ENCODE peak calls at places on chromosomes 11 and 22, in eight cellular contexts. One of them, this sample, is unnamed.

GRCh38 chr11:554428-554823 is 6.1 kb downstream of the LMNTD2 start:
- DNase-seq in endothelial cell: no peak
- DNase-seq in C1 segment of cervical spinal cord: no peak
- DNase-seq in effector CD4-positive, alpha-beta T cell: no peak
- DNase-seq in stimulated activated CD8-positive, alpha-beta memory T cell treated with anti-CD3 and anti-CD28 coated beads, Interleukin-15, amount 100 ng/mL, for 1 hour: no peak
- DNase-seq in activated T-helper 1 cell treated with Interleukin-2 at 50 U/mL for 16 hours: no peak
- DNase-seq in T-helper 1 cell: no peak
- DNase-seq in NCI-H345: no peak
- DNase-seq in this sample: no peak

GRCh38 chr11:8338138-8338537 is 74.5 kb upstream of the LMO1 start:
- DNase-seq in endothelial cell: peak; percentile 83
- DNase-seq in T-helper 1 cell: peak; percentile 7
- DNase-seq in NCI-H345: peak; percentile 21
- DNase-seq in activated T-helper 1 cell treated with Interleukin-2 at 50 U/mL for 16 hours: no peak
- DNase-seq in C1 segment of cervical spinal cord: peak; percentile 16
- DNase-seq in stimulated activated CD8-positive, alpha-beta memory T cell treated with anti-CD3 and anti-CD28 coated beads, Interleukin-15, amount 100 ng/mL, for 1 hour: no peak
- DNase-seq in effector CD4-positive, alpha-beta T cell: no peak
- DNase-seq in this sample: no peak

GRCh38 chr11:65822760-65823528 is 10.8 kb upstream of the SNX32 start:
- DNase-seq in endothelial cell: no peak
- DNase-seq in NCI-H345: no peak
- DNase-seq in C1 segment of cervical spinal cord: no peak
- DNase-seq in stimulated activated CD8-positive, alpha-beta memory T cell treated with anti-CD3 and anti-CD28 coated beads, Interleukin-15, amount 100 ng/mL, for 1 hour: no peak
- DNase-seq in effector CD4-positive, alpha-beta T cell: no peak
- DNase-seq in activated T-helper 1 cell treated with Interleukin-2 at 50 U/mL for 16 hours: no peak
- DNase-seq in T-helper 1 cell: no peak
- DNase-seq in this sample: no peak

GRCh38 chr11:19864141-19865120 is 151.8 kb downstream of the NAV2 start:
- DNase-seq in C1 segment of cervical spinal cord: no peak
- DNase-seq in endothelial cell: no peak
- DNase-seq in activated T-helper 1 cell treated with Interleukin-2 at 50 U/mL for 16 hours: no peak
- DNase-seq in T-helper 1 cell: no peak
- DNase-seq in effector CD4-positive, alpha-beta T cell: no peak
- DNase-seq in stimulated activated CD8-positive, alpha-beta memory T cell treated with anti-CD3 and anti-CD28 coated beads, Interleukin-15, amount 100 ng/mL, for 1 hour: no peak
- DNase-seq in NCI-H345: no peak
- DNase-seq in this sample: no peak

GRCh38 chr11:121368504-121368903 is 75.9 kb downstream of the SC5D start:
- DNase-seq in effector CD4-positive, alpha-beta T cell: no peak
- DNase-seq in T-helper 1 cell: no peak
- DNase-seq in endothelial cell: no peak
- DNase-seq in stimulated activated CD8-positive, alpha-beta memory T cell treated with anti-CD3 and anti-CD28 coated beads, Interleukin-15, amount 100 ng/mL, for 1 hour: no peak
- DNase-seq in NCI-H345: no peak
- DNase-seq in C1 segment of cervical spinal cord: no peak
- DNase-seq in activated T-helper 1 cell treated with Interleukin-2 at 50 U/mL for 16 hours: no peak
- DNase-seq in this sample: no peak

GRCh38 chr11:74276581-74276980 is 34.9 kb downstream of the P4HA3 start:
- DNase-seq in stimulated activated CD8-positive, alpha-beta memory T cell treated with anti-CD3 and anti-CD28 coated beads, Interleukin-15, amount 100 ng/mL, for 1 hour: no peak
- DNase-seq in T-helper 1 cell: no peak
- DNase-seq in NCI-H345: no peak
- DNase-seq in C1 segment of cervical spinal cord: no peak
- DNase-seq in endothelial cell: no peak
- DNase-seq in activated T-helper 1 cell treated with Interleukin-2 at 50 U/mL for 16 hours: no peak
- DNase-seq in effector CD4-positive, alpha-beta T cell: no peak
- DNase-seq in this sample: no peak

GRCh38 chr11:76628408-76628947 is 42.1 kb downstream of the LRRC32 start:
- DNase-seq in effector CD4-positive, alpha-beta T cell: no peak
- DNase-seq in endothelial cell: no peak
- DNase-seq in T-helper 1 cell: no peak
- DNase-seq in activated T-helper 1 cell treated with Interleukin-2 at 50 U/mL for 16 hours: no peak
- DNase-seq in C1 segment of cervical spinal cord: no peak
- DNase-seq in stimulated activated CD8-positive, alpha-beta memory T cell treated with anti-CD3 and anti-CD28 coated beads, Interleukin-15, amount 100 ng/mL, for 1 hour: no peak
- DNase-seq in NCI-H345: no peak
- DNase-seq in this sample: no peak

GRCh38 chr22:42519544-42520237 is at the start of gene RRP7A:
- DNase-seq in activated T-helper 1 cell treated with Interleukin-2 at 50 U/mL for 16 hours: peak; percentile 79
- DNase-seq in NCI-H345: peak; percentile 65
- DNase-seq in T-helper 1 cell: peak; percentile 83
- DNase-seq in effector CD4-positive, alpha-beta T cell: peak; percentile 80
- DNase-seq in C1 segment of cervical spinal cord: peak; percentile 70
- DNase-seq in endothelial cell: peak; percentile 83
- DNase-seq in stimulated activated CD8-positive, alpha-beta memory T cell treated with anti-CD3 and anti-CD28 coated beads, Interleukin-15, amount 100 ng/mL, for 1 hour: peak; percentile 57
- DNase-seq in this sample: peak; percentile 89

GRCh38 chr22:47377926-47378560 is 615.6 kb downstream of the TBC1D22A start:
- DNase-seq in activated T-helper 1 cell treated with Interleukin-2 at 50 U/mL for 16 hours: no peak
- DNase-seq in effector CD4-positive, alpha-beta T cell: no peak
- DNase-seq in T-helper 1 cell: no peak
- DNase-seq in C1 segment of cervical spinal cord: no peak
- DNase-seq in endothelial cell: no peak
- DNase-seq in NCI-H345: peak; percentile 16
- DNase-seq in stimulated activated CD8-positive, alpha-beta memory T cell treated with anti-CD3 and anti-CD28 coated beads, Interleukin-15, amount 100 ng/mL, for 1 hour: no peak
- DNase-seq in this sample: no peak

GRCh38 chr11:122733301-122733686 is 77.8 kb downstream of the UBASH3B start:
- DNase-seq in NCI-H345: peak; percentile 94
- DNase-seq in T-helper 1 cell: no peak
- DNase-seq in stimulated activated CD8-positive, alpha-beta memory T cell treated with anti-CD3 and anti-CD28 coated beads, Interleukin-15, amount 100 ng/mL, for 1 hour: no peak
- DNase-seq in endothelial cell: no peak
- DNase-seq in C1 segment of cervical spinal cord: no peak
- DNase-seq in effector CD4-positive, alpha-beta T cell: no peak
- DNase-seq in activated T-helper 1 cell treated with Interleukin-2 at 50 U/mL for 16 hours: no peak
- DNase-seq in this sample: no peak

GRCh38 chr11:122115520-122116343 is at the start of gene BLID:
- DNase-seq in T-helper 1 cell: no peak
- DNase-seq in activated T-helper 1 cell treated with Interleukin-2 at 50 U/mL for 16 hours: no peak
- DNase-seq in effector CD4-positive, alpha-beta T cell: no peak
- DNase-seq in C1 segment of cervical spinal cord: peak; percentile 26
- DNase-seq in stimulated activated CD8-positive, alpha-beta memory T cell treated with anti-CD3 and anti-CD28 coated beads, Interleukin-15, amount 100 ng/mL, for 1 hour: no peak
- DNase-seq in NCI-H345: no peak
- DNase-seq in endothelial cell: peak; percentile 77
- DNase-seq in this sample: no peak

GRCh38 chr22:37371491-37371890 is 55.8 kb downstream of the ELFN2 start:
- DNase-seq in stimulated activated CD8-positive, alpha-beta memory T cell treated with anti-CD3 and anti-CD28 coated beads, Interleukin-15, amount 100 ng/mL, for 1 hour: no peak
- DNase-seq in T-helper 1 cell: no peak
- DNase-seq in effector CD4-positive, alpha-beta T cell: no peak
- DNase-seq in NCI-H345: no peak
- DNase-seq in endothelial cell: no peak
- DNase-seq in activated T-helper 1 cell treated with Interleukin-2 at 50 U/mL for 16 hours: no peak
- DNase-seq in C1 segment of cervical spinal cord: no peak
- DNase-seq in this sample: no peak

GRCh38 chr11:35842958-35843357 is 100.9 kb upstream of the LDLRAD3 start:
- DNase-seq in T-helper 1 cell: no peak
- DNase-seq in NCI-H345: no peak
- DNase-seq in stimulated activated CD8-positive, alpha-beta memory T cell treated with anti-CD3 and anti-CD28 coated beads, Interleukin-15, amount 100 ng/mL, for 1 hour: no peak
- DNase-seq in activated T-helper 1 cell treated with Interleukin-2 at 50 U/mL for 16 hours: no peak
- DNase-seq in endothelial cell: no peak
- DNase-seq in effector CD4-positive, alpha-beta T cell: no peak
- DNase-seq in C1 segment of cervical spinal cord: no peak
- DNase-seq in this sample: no peak

GRCh38 chr11:77467993-77468392 is 5.9 kb downstream of the PAK1 start:
- DNase-seq in effector CD4-positive, alpha-beta T cell: no peak
- DNase-seq in stimulated activated CD8-positive, alpha-beta memory T cell treated with anti-CD3 and anti-CD28 coated beads, Interleukin-15, amount 100 ng/mL, for 1 hour: no peak
- DNase-seq in endothelial cell: no peak
- DNase-seq in T-helper 1 cell: no peak
- DNase-seq in activated T-helper 1 cell treated with Interleukin-2 at 50 U/mL for 16 hours: no peak
- DNase-seq in NCI-H345: no peak
- DNase-seq in C1 segment of cervical spinal cord: no peak
- DNase-seq in this sample: no peak

GRCh38 chr11:123195182-123196059 is at the start of gene CLMP:
- DNase-seq in stimulated activated CD8-positive, alpha-beta memory T cell treated with anti-CD3 and anti-CD28 coated beads, Interleukin-15, amount 100 ng/mL, for 1 hour: no peak
- DNase-seq in T-helper 1 cell: no peak
- DNase-seq in C1 segment of cervical spinal cord: no peak
- DNase-seq in effector CD4-positive, alpha-beta T cell: no peak
- DNase-seq in endothelial cell: peak; percentile 28
- DNase-seq in activated T-helper 1 cell treated with Interleukin-2 at 50 U/mL for 16 hours: no peak
- DNase-seq in NCI-H345: no peak
- DNase-seq in this sample: no peak

GRCh38 chr11:102946237-102946636 is 9.3 kb downstream of the MMP13 start:
- DNase-seq in stimulated activated CD8-positive, alpha-beta memory T cell treated with anti-CD3 and anti-CD28 coated beads, Interleukin-15, amount 100 ng/mL, for 1 hour: no peak
- DNase-seq in C1 segment of cervical spinal cord: no peak
- DNase-seq in T-helper 1 cell: no peak
- DNase-seq in endothelial cell: no peak
- DNase-seq in activated T-helper 1 cell treated with Interleukin-2 at 50 U/mL for 16 hours: no peak
- DNase-seq in NCI-H345: no peak
- DNase-seq in effector CD4-positive, alpha-beta T cell: no peak
- DNase-seq in this sample: no peak

GRCh38 chr22:47199949-47200272 is 437.5 kb downstream of the TBC1D22A start:
- DNase-seq in endothelial cell: no peak
- DNase-seq in activated T-helper 1 cell treated with Interleukin-2 at 50 U/mL for 16 hours: no peak
- DNase-seq in C1 segment of cervical spinal cord: no peak
- DNase-seq in NCI-H345: no peak
- DNase-seq in T-helper 1 cell: no peak
- DNase-seq in stimulated activated CD8-positive, alpha-beta memory T cell treated with anti-CD3 and anti-CD28 coated beads, Interleukin-15, amount 100 ng/mL, for 1 hour: no peak
- DNase-seq in effector CD4-positive, alpha-beta T cell: no peak
- DNase-seq in this sample: no peak

GRCh38 chr11:88603499-88603898 is 266.0 kb upstream of the CTSC start:
- DNase-seq in C1 segment of cervical spinal cord: no peak
- DNase-seq in endothelial cell: no peak
- DNase-seq in effector CD4-positive, alpha-beta T cell: no peak
- DNase-seq in NCI-H345: no peak
- DNase-seq in stimulated activated CD8-positive, alpha-beta memory T cell treated with anti-CD3 and anti-CD28 coated beads, Interleukin-15, amount 100 ng/mL, for 1 hour: no peak
- DNase-seq in T-helper 1 cell: no peak
- DNase-seq in activated T-helper 1 cell treated with Interleukin-2 at 50 U/mL for 16 hours: no peak
- DNase-seq in this sample: no peak

GRCh38 chr22:22787805-22788459 is 99.7 kb upstream of the IGLL5 start:
- DNase-seq in effector CD4-positive, alpha-beta T cell: peak; percentile 56
- DNase-seq in NCI-H345: peak; percentile 26
- DNase-seq in C1 segment of cervical spinal cord: peak; percentile 13
- DNase-seq in T-helper 1 cell: peak; percentile 51
- DNase-seq in activated T-helper 1 cell treated with Interleukin-2 at 50 U/mL for 16 hours: peak; percentile 56
- DNase-seq in endothelial cell: peak; percentile 78
- DNase-seq in stimulated activated CD8-positive, alpha-beta memory T cell treated with anti-CD3 and anti-CD28 coated beads, Interleukin-15, amount 100 ng/mL, for 1 hour: peak; percentile 48
- DNase-seq in this sample: peak; percentile 35

GRCh38 chr22:46295277-46295971 is 1.2 kb upstream of the GTSE1 start:
- DNase-seq in effector CD4-positive, alpha-beta T cell: no peak
- DNase-seq in NCI-H345: no peak
- DNase-seq in activated T-helper 1 cell treated with Interleukin-2 at 50 U/mL for 16 hours: no peak
- DNase-seq in stimulated activated CD8-positive, alpha-beta memory T cell treated with anti-CD3 and anti-CD28 coated beads, Interleukin-15, amount 100 ng/mL, for 1 hour: no peak
- DNase-seq in endothelial cell: no peak
- DNase-seq in T-helper 1 cell: no peak
- DNase-seq in C1 segment of cervical spinal cord: no peak
- DNase-seq in this sample: no peak

GRCh38 chr11:60183595-60184201 is 815 bp upstream of the MS4A6A start:
- DNase-seq in activated T-helper 1 cell treated with Interleukin-2 at 50 U/mL for 16 hours: no peak
- DNase-seq in C1 segment of cervical spinal cord: no peak
- DNase-seq in endothelial cell: no peak
- DNase-seq in stimulated activated CD8-positive, alpha-beta memory T cell treated with anti-CD3 and anti-CD28 coated beads, Interleukin-15, amount 100 ng/mL, for 1 hour: no peak
- DNase-seq in T-helper 1 cell: no peak
- DNase-seq in effector CD4-positive, alpha-beta T cell: no peak
- DNase-seq in NCI-H345: no peak
- DNase-seq in this sample: no peak

GRCh38 chr11:74427377-74427776 is 29.1 kb upstream of the PGM2L1 start:
- DNase-seq in endothelial cell: no peak
- DNase-seq in C1 segment of cervical spinal cord: no peak
- DNase-seq in effector CD4-positive, alpha-beta T cell: no peak
- DNase-seq in T-helper 1 cell: no peak
- DNase-seq in stimulated activated CD8-positive, alpha-beta memory T cell treated with anti-CD3 and anti-CD28 coated beads, Interleukin-15, amount 100 ng/mL, for 1 hour: no peak
- DNase-seq in NCI-H345: no peak
- DNase-seq in activated T-helper 1 cell treated with Interleukin-2 at 50 U/mL for 16 hours: no peak
- DNase-seq in this sample: no peak